ENCODE peak calls at places on chromosomes 2 and 18, in seven cellular contexts. T is stimulated activated CD4-positive, alpha-beta T cell treated with anti-CD3 and anti-CD28 coated beads, Interleukin-4, amount 100 ng/mL, for 1 hour; X is K562; U is KG1; K is HCEC 1CT; W is Caco-2; C is NAMALWA. Y is an unnamed sample.

GRCh38 chr2:240202616-240203015 is 62.2 kb upstream of the OTOS start:
- DNase-seq in T (no peak), X (no peak), U (no peak), K (no peak), W (no peak), C (no peak), Y (no peak)

GRCh38 chr2:128710770-128711169 is 392.1 kb upstream of the HS6ST1 start:
- DNase-seq in T (no peak), X (no peak), U (peak; percentile 71), K (no peak), W (no peak), C (no peak), Y (no peak)

GRCh38 chr2:150075831-150076230 is 411.6 kb downstream of the RND3 start:
- DNase-seq in T (no peak), X (no peak), U (no peak), K (peak; percentile 91), W (no peak), C (no peak), Y (no peak)

GRCh38 chr2:37851428-37851827 is 73.7 kb upstream of the RMDN2 start:
- DNase-seq in T (no peak), X (no peak), U (peak; percentile 48), K (no peak), W (no peak), C (no peak), Y (no peak)

GRCh38 chr2:120353591-120353898 is 7.6 kb downstream of the INHBB start:
- DNase-seq in T (no peak), X (no peak), U (no peak), K (no peak), W (no peak), C (no peak), Y (no peak)

GRCh38 chr2:180625006-180625844 is 355.2 kb upstream of the UBE2E3 start:
- DNase-seq in T (no peak), X (no peak), U (no peak), K (peak; percentile 95), W (no peak), C (no peak), Y (no peak)

GRCh38 chr2:7595181-7595580 is 678.0 kb downstream of the RNF144A start:
- DNase-seq in T (no peak), X (no peak), U (no peak), K (no peak), W (no peak), C (peak; percentile 74), Y (no peak)

GRCh38 chr2:160387558-160388262 is 105.9 kb downstream of the RBMS1 start:
- DNase-seq in T (no peak), X (no peak), U (no peak), K (peak; percentile 99), W (no peak), C (no peak), Y (no peak)

GRCh38 chr2:33437815-33438214 is 38.6 kb upstream of the RASGRP3 start:
- DNase-seq in T (no peak), X (no peak), U (no peak), K (peak; percentile 30), W (no peak), C (no peak), Y (no peak)

GRCh38 chr18:79953921-79954651 is 2.6 kb upstream of the SLC66A2 start:
- DNase-seq in T (no peak), X (no peak), U (no peak), K (no peak), W (no peak), C (no peak), Y (no peak)

GRCh38 chr2:189096769-189097447 is 82.7 kb downstream of the COL5A2 start:
- DNase-seq in T (no peak), X (no peak), U (no peak), K (peak; percentile 93), W (no peak), C (no peak), Y (no peak)

GRCh38 chr18:12023375-12023774 is 42.1 kb downstream of the IMPA2 start:
- DNase-seq in T (no peak), X (no peak), U (no peak), K (no peak), W (no peak), C (no peak), Y (no peak)

GRCh38 chr2:217398860-217399259 is 539.0 kb upstream of the TNP1 start:
- DNase-seq in T (no peak), X (no peak), U (no peak), K (no peak), W (no peak), C (no peak), Y (no peak)

GRCh38 chr2:229220254-229220653 is 50.8 kb downstream of the PID1 start:
- DNase-seq in T (no peak), X (no peak), U (no peak), K (no peak), W (no peak), C (no peak), Y (no peak)

GRCh38 chr18:31633416-31634330 is 42.0 kb downstream of the TTR start:
- DNase-seq in T (no peak), X (no peak), U (peak; percentile 65), K (no peak), W (no peak), C (no peak), Y (no peak)

Y was measured in stimulated activated naive CD4-positive, alpha-beta T cell treated with Interleukin-2 at 50 U/mL for 16 hours.